ENCODE peak calls at places on chromosome 3, in ten cellular contexts. H, N, L, Y, Z, C, U, V, S and T are unnamed samples.

GRCh38 chr3:260911-261310 is 64.3 kb downstream of the CHL1 start:
- DNase-seq in N (no peak), V (no peak), H (no peak), U (no peak), S (no peak), Y (no peak), C (no peak), Z (no peak), L (no peak), T (no peak)

GRCh38 chr3:102124301-102125158 is 275.2 kb downstream of the NFKBIZ start:
- DNase-seq in V (no peak), N (no peak), Z (peak), Y (no peak), C (no peak), L (no peak), H (peak), S (no peak), U (peak), T (no peak)

GRCh38 chr3:115930922-115931321 is 307.6 kb downstream of the GAP43 start:
- DNase-seq in U (no peak), C (no peak), H (no peak), L (no peak), Y (no peak), Z (no peak), S (no peak), V (no peak), N (no peak), T (no peak)

GRCh38 chr3:38916706-38917105 is 100.7 kb upstream of the SCN10A start:
- DNase-seq in H (peak), L (no peak), U (peak), N (no peak), Y (no peak), V (no peak), Z (no peak), S (no peak), C (no peak), T (no peak)

GRCh38 chr3:50419595-50419994 is 60.3 kb upstream of the TMEM115 start:
- DNase-seq in L (no peak), C (no peak), H (no peak), Z (no peak), Y (no peak), U (no peak), S (no peak), V (no peak), N (no peak), T (no peak)

GRCh38 chr3:156317457-156317856 is 197.1 kb downstream of the KCNAB1 start:
- DNase-seq in U (peak), L (no peak), V (no peak), Y (no peak), H (peak), S (no peak), Z (no peak), N (no peak), C (no peak), T (no peak)

GRCh38 chr3:188006726-188007393 is 147.1 kb upstream of the LPP start:
- DNase-seq in S (no peak), V (no peak), N (peak), Y (no peak), L (peak), H (no peak), Z (no peak), U (peak), C (no peak), T (peak)

GRCh38 chr3:43153189-43154083 is 47.6 kb upstream of the POMGNT2 start:
- DNase-seq in H (peak), V (no peak), S (no peak), Y (no peak), Z (no peak), U (no peak), N (no peak), C (no peak), L (no peak), T (peak)

GRCh38 chr3:30681276-30682211 is 75.1 kb downstream of the TGFBR2 start:
- DNase-seq in U (peak), C (no peak), Y (no peak), L (no peak), H (peak), S (no peak), N (no peak), Z (no peak), V (no peak), T (no peak)

GRCh38 chr3:66092175-66092990 is 53.7 kb upstream of the MAGI1 start:
- DNase-seq in H (no peak), Y (no peak), V (no peak), U (no peak), C (no peak), Z (no peak), N (no peak), S (no peak), L (no peak), T (no peak)

GRCh38 chr3:139309046-139309660 is 34.7 kb upstream of the MRPS22 start:
- DNase-seq in Z (no peak), S (no peak), U (no peak), L (no peak), Y (no peak), H (no peak), C (no peak), N (no peak), V (no peak), T (no peak)

GRCh38 chr3:106386050-106386449 is 517.2 kb upstream of the CBLB start:
- DNase-seq in H (no peak), C (no peak), V (no peak), N (no peak), S (no peak), L (no peak), U (no peak), Y (no peak), Z (no peak), T (no peak)

GRCh38 chr3:48597408-48597800 is 2.3 kb upstream of the COL7A1 start:
- DNase-seq in L (no peak), H (no peak), N (no peak), Y (no peak), Z (no peak), U (no peak), V (no peak), S (no peak), C (no peak), T (peak)

GRCh38 chr3:125058959-125059358 is 3.2 kb upstream of the HEG1 start:
- DNase-seq in Z (no peak), H (no peak), Y (no peak), L (no peak), V (no peak), N (no peak), U (no peak), S (no peak), C (no peak), T (no peak)

GRCh38 chr3:53805463-53806159 is 40.6 kb downstream of the CHDH start:
- DNase-seq in H (no peak), C (no peak), Y (peak), N (no peak), Z (no peak), U (no peak), V (no peak), L (no peak), S (no peak), T (no peak)

GRCh38 chr3:140470211-140470610 is 207.7 kb upstream of the TRIM42 start:
- DNase-seq in L (no peak), U (no peak), Y (no peak), H (no peak), Z (no peak), C (no peak), N (no peak), V (no peak), S (peak), T (no peak)

GRCh38 chr3:111613294-111613693 is 18.1 kb upstream of the ZBED2 start:
- DNase-seq in S (no peak), U (no peak), Z (no peak), V (no peak), L (no peak), H (no peak), N (no peak), Y (no peak), C (no peak), T (no peak)

GRCh38 chr3:100096866-100097265 is 17.4 kb downstream of the FILIP1L start:
- DNase-seq in Z (no peak), U (no peak), S (no peak), C (no peak), L (no peak), Y (no peak), N (no peak), H (no peak), V (no peak), T (no peak)

GRCh38 chr3:2392981-2393380 is 294.3 kb downstream of the CNTN4 start:
- DNase-seq in S (no peak), Z (no peak), U (peak), V (no peak), H (no peak), C (no peak), Y (no peak), L (no peak), N (no peak), T (no peak)

GRCh38 chr3:126446301-126446700 is 29.4 kb downstream of the ZXDC start:
- DNase-seq in S (peak), H (no peak), C (no peak), N (no peak), V (no peak), L (no peak), Y (no peak), U (no peak), Z (no peak), T (no peak)

GRCh38 chr3:170622369-170623159 is 36.7 kb upstream of the SLC7A14 start:
- DNase-seq in Y (no peak), Z (no peak), N (peak), S (no peak), V (no peak), U (no peak), H (peak), C (no peak), L (peak), T (peak)

GRCh38 chr3:174355505-174355904 is 503.6 kb upstream of the NAALADL2 start:
- DNase-seq in H (no peak), S (no peak), Z (peak), V (no peak), N (no peak), L (no peak), C (no peak), U (peak), Y (no peak), T (no peak)

GRCh38 chr3:33047842-33048834 is 48.8 kb downstream of the GLB1 start:
- DNase-seq in Y (no peak), U (peak), L (no peak), Z (no peak), H (no peak), S (no peak), V (no peak), C (no peak), N (no peak), T (no peak)

GRCh38 chr3:122350814-122351418 is 25.9 kb downstream of the CSTA start:
- DNase-seq in Y (no peak), C (no peak), N (no peak), S (no peak), V (no peak), H (peak), U (peak), Z (no peak), L (no peak), T (no peak)

GRCh38 chr3:148707596-148708386 is 10.1 kb downstream of the AGTR1 start:
- DNase-seq in Z (no peak), C (no peak), U (no peak), V (no peak), H (peak), L (no peak), Y (no peak), N (no peak), S (no peak), T (no peak)

GRCh38 chr3:45034612-45035252 is 8.6 kb downstream of the CLEC3B start:
- DNase-seq in S (no peak), Y (peak), U (no peak), N (no peak), V (no peak), C (no peak), L (no peak), H (no peak), Z (peak), T (no peak)

GRCh38 chr3:117752984-117753717 is 1043.6 kb downstream of the TUSC7 start:
- DNase-seq in V (no peak), L (no peak), C (no peak), U (peak), Y (no peak), N (no peak), S (no peak), H (peak), Z (no peak), T (no peak)

DNA sequence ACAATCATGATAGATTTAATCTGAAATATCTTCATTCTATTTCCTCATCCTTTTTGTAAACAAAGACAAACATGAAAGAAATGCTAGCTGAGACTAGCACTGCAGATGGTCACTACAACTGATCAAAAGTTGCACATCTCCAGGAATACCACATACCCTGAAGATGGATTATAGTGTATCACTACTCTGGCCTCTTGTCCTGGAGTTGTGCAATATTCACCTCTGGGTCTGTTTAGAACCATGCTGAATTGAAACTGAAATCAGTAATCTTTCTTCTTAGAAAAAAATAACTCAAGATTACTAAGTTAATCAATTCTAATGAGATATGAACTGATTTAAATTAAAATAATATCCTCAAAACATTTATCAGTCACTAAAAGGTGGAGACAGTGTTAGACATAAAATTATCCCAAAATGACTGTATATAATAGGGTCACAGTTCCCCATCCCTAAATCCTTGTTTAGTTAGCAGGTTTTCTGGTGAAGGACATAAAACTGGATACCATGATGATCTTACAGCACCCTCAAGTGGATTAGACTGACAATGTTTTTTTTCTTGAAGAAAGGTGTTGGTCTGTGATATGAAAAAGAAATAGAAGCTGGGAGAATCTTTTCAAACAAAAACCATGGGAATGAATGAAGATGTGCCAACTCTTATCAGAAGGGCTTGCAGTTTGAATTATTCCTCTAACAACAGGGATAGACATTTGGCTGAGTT is 7.2 kb upstream of the TTC14 start:
- DNase-seq in Y (peak), H (peak), N (no peak), L (no peak), V (no peak), S (no peak), U (peak), Z (no peak), C (no peak), T (no peak)
- TF ChIP-seq CTCF in Y (peak), H (peak), N (peak), L (peak), V (no peak), S (no peak), U (peak), Z (peak), C (no peak), T (peak)

GRCh38 chr3:61559108-61559731 is 2.2 kb upstream of the PTPRG start:
- DNase-seq in S (no peak), N (no peak), Z (no peak), L (no peak), Y (no peak), U (no peak), C (no peak), V (no peak), H (no peak), T (no peak)

GRCh38 chr3:61562042-61562809 is 855 bp downstream of the PTPRG start:
- DNase-seq in U (no peak), Y (peak), C (no peak), V (no peak), S (peak), L (peak), Z (no peak), N (peak), H (peak), T (peak)

GRCh38 chr3:61561374-61562041 is at the start of gene PTPRG:
- DNase-seq in U (peak), N (peak), Z (peak), Y (peak), H (peak), S (peak), V (peak), C (peak), L (peak), T (peak)

GRCh38 chr3:61562810-61563613 is 1.6 kb downstream of the PTPRG start:
- DNase-seq in N (peak), V (no peak), Z (no peak), C (no peak), S (peak), Y (no peak), L (peak), U (no peak), H (peak), T (peak)

GRCh38 chr3:61560452-61561373 is 658 bp upstream of the PTPRG start:
- DNase-seq in N (peak), C (peak), H (peak), U (peak), V (peak), S (peak), L (peak), Z (peak), Y (peak), T (peak)
- TF ChIP-seq CTCF in N (peak), C (no peak), H (no peak), U (peak), V (peak), S (no peak), L (no peak), Z (no peak), Y (no peak), T (no peak)

GRCh38 chr3:176584413-176585176 is 612.7 kb downstream of the TBL1XR1 start:
- DNase-seq in C (no peak), L (no peak), U (peak), S (no peak), V (no peak), N (no peak), Y (no peak), H (peak), Z (no peak), T (no peak)
- TF ChIP-seq CTCF in C (no peak), L (no peak), U (no peak), S (no peak), V (no peak), N (no peak), Y (no peak), H (no peak), Z (no peak), T (no peak)

DNA sequence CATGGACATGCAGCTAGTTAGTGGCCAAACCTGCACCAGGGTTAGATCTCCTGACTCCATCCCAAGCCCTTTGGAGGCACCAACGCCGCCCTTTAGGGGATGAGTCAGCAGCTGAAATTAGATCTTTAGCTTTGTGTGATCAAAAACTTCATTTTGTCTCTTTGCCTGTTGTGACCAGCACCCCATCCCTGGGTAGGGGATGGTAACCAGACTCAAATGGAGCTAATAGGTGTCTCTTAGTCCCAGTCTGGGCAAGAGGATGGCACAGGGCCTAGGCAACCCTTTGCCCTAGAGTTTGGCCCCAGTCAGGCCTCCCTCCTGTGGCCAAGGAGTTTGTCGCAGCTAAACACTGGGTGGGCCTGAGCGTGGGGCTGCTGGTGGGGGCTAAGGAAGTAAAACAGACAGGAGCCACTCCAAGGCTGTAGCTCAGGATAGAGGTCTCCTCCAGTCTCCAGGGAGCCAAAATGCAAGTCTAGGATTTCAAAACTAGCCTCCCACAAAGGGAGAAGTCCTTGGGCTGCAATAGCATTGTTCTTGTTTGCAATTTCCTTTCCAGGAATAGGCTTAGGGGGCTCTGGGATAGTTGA is 105.1 kb downstream of the CPN2 start:
- DNase-seq in C (no peak), N (no peak), U (no peak), H (no peak), Z (no peak), V (no peak), L (no peak), Y (no peak), S (peak), T (no peak)
- TF ChIP-seq CTCF in C (no peak), N (no peak), U (no peak), H (no peak), Z (no peak), V (no peak), L (no peak), Y (no peak), S (no peak), T (no peak)

GRCh38 chr3:194265996-194266657 is 85.0 kb downstream of the CPN2 start:
- DNase-seq in V (no peak), H (no peak), Y (no peak), S (no peak), L (no peak), C (no peak), N (no peak), U (no peak), Z (no peak), T (no peak)

GRCh38 chr3:194262345-194263305 is 88.5 kb downstream of the CPN2 start:
- DNase-seq in Z (no peak), V (no peak), U (no peak), Y (no peak), N (no peak), S (no peak), C (no peak), H (no peak), L (no peak), T (no peak)

GRCh38 chr3:194267744-194268658 is 83.1 kb downstream of the CPN2 start:
- DNase-seq in V (no peak), S (peak), Z (no peak), L (no peak), N (no peak), C (no peak), H (peak), Y (no peak), U (no peak), T (no peak)

GRCh38 chr3:194266658-194267005 is 84.5 kb downstream of the CPN2 start:
- DNase-seq in Y (no peak), S (no peak), V (no peak), L (no peak), Z (no peak), C (no peak), N (no peak), U (no peak), H (no peak), T (no peak)

DNA sequence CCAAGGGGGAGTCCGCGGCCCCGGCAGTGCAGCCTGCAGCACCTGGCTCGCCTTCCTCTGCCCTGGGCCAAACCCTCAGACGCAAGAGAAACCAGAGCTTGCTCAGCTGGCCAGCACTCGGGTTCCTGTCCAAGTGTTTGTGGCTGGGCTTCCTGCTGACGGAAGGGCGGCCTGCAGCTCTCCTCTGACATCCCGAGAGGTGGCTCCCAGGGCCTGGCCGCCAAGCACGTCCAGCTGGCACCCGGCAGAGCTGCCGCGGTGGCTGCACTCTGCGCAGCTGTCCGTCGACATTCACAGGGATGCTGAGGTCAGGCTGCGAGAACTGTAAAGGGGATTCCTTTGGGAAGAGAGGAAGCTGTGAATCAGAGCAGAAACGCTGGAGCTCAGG is 85.6 kb downstream of the CPN2 start:
- DNase-seq in H (peak), C (no peak), V (peak), Y (peak), U (peak), S (no peak), N (no peak), Z (no peak), L (no peak), T (peak)
- TF ChIP-seq CTCF in H (no peak), C (no peak), V (no peak), Y (no peak), U (no peak), S (no peak), N (no peak), Z (no peak), L (no peak), T (no peak)

DNA sequence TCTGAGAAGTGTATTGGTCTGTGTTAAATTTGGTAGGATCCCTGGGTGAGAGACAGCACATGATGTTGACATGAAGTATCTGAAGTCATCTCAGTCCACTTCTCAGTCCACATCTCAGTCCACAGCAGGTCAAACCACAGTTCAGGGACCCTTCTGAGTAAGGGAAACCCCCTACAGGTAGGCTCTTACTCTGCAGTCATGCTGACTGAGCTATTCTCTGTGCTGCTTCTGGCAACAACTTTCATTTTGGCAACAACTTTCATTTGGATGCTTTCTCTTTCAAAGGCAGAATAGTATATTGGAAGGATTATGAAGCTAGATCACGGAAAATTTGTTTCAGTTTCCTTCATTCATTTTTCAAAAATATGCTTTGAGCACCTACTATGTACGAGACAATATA is 178.2 kb upstream of the GOLIM4 start:
- DNase-seq in Z (no peak), C (no peak), U (no peak), L (no peak), H (no peak), Y (peak), V (no peak), S (no peak), N (no peak), T (no peak)
- TF ChIP-seq CTCF in Z (no peak), C (no peak), U (no peak), L (no peak), H (no peak), Y (no peak), V (no peak), S (no peak), N (no peak), T (no peak)